ENCODE peak calls at places on chromosomes 4 and X, in four cellular contexts. H is hepatic stellate cell; O is activated effector memory CD4-positive, alpha-beta T cell treated with Interleukin-2 at 50 U/mL for 16 hours; R is activated CD4-positive, alpha-beta T cell treated with anti-CD3 and anti-CD28 coated beads, Interleukin-2, amount 50 U/mL, for 48 hours. K is an unnamed sample.

GRCh38 chr4:99447079-99447478 is 11.9 kb upstream of the ADH7 start:
- DNase-seq in R (no peak), H (no peak), O (no peak), K (peak)

GRCh38 chrX:12947545-12948235 is 27.2 kb upstream of the TMSB4X start:
- DNase-seq in O (no peak), H (no peak), R (no peak), K (no peak)

GRCh38 chr4:48604041-48604440 is 114.0 kb downstream of the ZAR1 start:
- DNase-seq in R (no peak), H (no peak), O (no peak), K (no peak)

GRCh38 chr4:21113496-21114213 is 413.4 kb downstream of the PACRGL start:
- DNase-seq in O (no peak), H (no peak), R (no peak), K (peak)

GRCh38 chr4:77819409-77819835 is 254 bp upstream of the CNOT6L start:
- DNase-seq in R (peak), H (peak), O (no peak), K (peak)

GRCh38 chr4:118927976-118928375 is 39.3 kb downstream of the SYNPO2 start:
- DNase-seq in H (no peak), O (no peak), R (no peak), K (no peak)

GRCh38 chr4:14428125-14428524 is 574.2 kb upstream of the CPEB2 start:
- DNase-seq in H (no peak), O (no peak), R (no peak), K (no peak)

GRCh38 chr4:15659768-15660394 is 4.7 kb upstream of the FBXL5 start:
- DNase-seq in R (no peak), O (no peak), H (no peak), K (peak)

GRCh38 chr4:2219233-2219760 is 22.6 kb downstream of the HAUS3 start:
- DNase-seq in R (no peak), H (no peak), O (no peak), K (no peak)

GRCh38 chrX:56319165-56319564 is 87.0 kb downstream of the KLF8 start:
- DNase-seq in H (no peak), O (no peak), R (no peak), K (no peak)

GRCh38 chr4:41156574-41156973 is 57.8 kb downstream of the APBB2 start:
- DNase-seq in O (no peak), H (no peak), R (no peak), K (no peak)

GRCh38 chr4:168707205-168707604 is 210.4 kb downstream of the PALLD start:
- DNase-seq in O (no peak), H (no peak), R (no peak), K (no peak)

GRCh38 chrX:133916984-133917722 is 68.2 kb downstream of the GPC3 start:
- DNase-seq in R (no peak), H (no peak), O (no peak), K (no peak)

GRCh38 chr4:21411086-21411485 is 537.5 kb downstream of the KCNIP4 start:
- DNase-seq in H (no peak), O (no peak), R (no peak), K (no peak)

GRCh38 chr4:7872264-7872771 is 67.3 kb downstream of the AFAP1 start:
- DNase-seq in O (no peak), R (no peak), H (peak), K (no peak)

GRCh38 chr4:151933122-151933827 is 172.5 kb upstream of the GATB start:
- DNase-seq in R (peak), O (no peak), H (no peak), K (no peak)

GRCh38 chr4:184544711-184545409 is 70.5 kb upstream of the IRF2 start:
- DNase-seq in O (no peak), R (no peak), H (no peak), K (no peak)

GRCh38 chr4:154566639-154567204 is 3.9 kb downstream of the FGB start:
- DNase-seq in R (no peak), H (no peak), O (no peak), K (no peak)

GRCh38 chr4:6469144-6469543 is 3.3 kb downstream of the PPP2R2C start:
- DNase-seq in O (no peak), H (no peak), R (no peak), K (no peak)

GRCh38 chrX:103831342-103831802 is 685 bp downstream of the RAB9B start:
- DNase-seq in O (no peak), H (peak), R (peak), K (no peak)

GRCh38 chr4:184280591-184281071 is 63.0 kb upstream of the ENPP6 start:
- DNase-seq in H (no peak), O (no peak), R (peak), K (no peak)

GRCh38 chrX:103215037-103215767 is at the start of gene BEX4:
- DNase-seq in O (peak), H (peak), R (peak), K (peak)

GRCh38 chrX:38754102-38754790 is 47.0 kb upstream of the MID1IP1 start:
- DNase-seq in O (no peak), H (peak), R (peak), K (peak)

GRCh38 chr4:127586922-127587571 is 45.7 kb upstream of the INTU start:
- DNase-seq in R (no peak), H (peak), O (no peak), K (peak)

GRCh38 chr4:168723020-168723419 is 226.2 kb downstream of the PALLD start:
- DNase-seq in O (no peak), H (no peak), R (no peak), K (peak)

GRCh38 chr4:66235876-66236275 is 565.6 kb upstream of the EPHA5 start:
- DNase-seq in R (no peak), O (no peak), H (no peak), K (no peak)

GRCh38 chr4:85780664-85781063 is 305.7 kb downstream of the ARHGAP24 start:
- DNase-seq in O (no peak), H (no peak), R (no peak), K (peak)

GRCh38 chr4:105625214-105625613 is 72.8 kb downstream of the ARHGEF38 start:
- DNase-seq in H (no peak), O (no peak), R (no peak), K (no peak)

GRCh38 chr4:151434183-151434860 is 25.3 kb downstream of the FHIP1A start:
- DNase-seq in O (no peak), R (no peak), H (no peak), K (no peak)

GRCh38 chrX:151726751-151727150 is 7.8 kb upstream of the CNGA2 start:
- DNase-seq in O (no peak), R (no peak), H (no peak), K (no peak)

GRCh38 chr4:99361268-99361922 is 8.8 kb upstream of the ADH1C start:
- DNase-seq in O (no peak), R (no peak), H (no peak), K (no peak)

K was measured in lung microvascular endothelial cell.